ENCODE peak calls at places on chromosomes 12 and 14, in seven cellular contexts. S is endothelial cell of umbilical vein, D is HCT116, H is K562, B is HepG2, Y is GM12878, Z is H1. E is an unnamed sample.

GRCh38 chr14:35420036-35420811 is 15.7 kb upstream of the NFKBIA start:
- DNase-seq in S (no peak), D (no peak), H (no peak), B (no peak), Y (no peak), Z (no peak), E (no peak)

GRCh38 chr12:56162468-56163290 is 4.5 kb downstream of the MYL6 start:
- DNase-seq in S (no peak), D (no peak), H (no peak), B (no peak), Y (no peak), Z (no peak), E (no peak)

GRCh38 chr14:76201162-76201561 is 49.4 kb downstream of the GPATCH2L start:
- DNase-seq in S (no peak), D (no peak), H (no peak), B (no peak), Y (no peak), Z (no peak), E (no peak)

GRCh38 chr12:62785941-62786559 is 148.9 kb downstream of the PPM1H start:
- DNase-seq in S (peak), D (peak), H (no peak), B (no peak), Y (no peak), Z (no peak), E (no peak)

GRCh38 chr12:26696048-26696612 is 136.9 kb downstream of the ITPR2 start:
- DNase-seq in S (no peak), D (no peak), H (no peak), B (no peak), Y (no peak), Z (no peak), E (no peak)

GRCh38 chr12:7108928-7109920 is at the start of gene C1RL:
- DNase-seq in S (peak), D (peak), H (peak), B (peak), Y (no peak), Z (peak), E (no peak)

GRCh38 chr12:34295366-34296142 is 273.3 kb downstream of the ALG10 start:
- DNase-seq in S (no peak), D (no peak), H (no peak), B (no peak), Y (no peak), Z (no peak), E (no peak)

GRCh38 chr14:58747181-58747580 is 109.4 kb downstream of the DACT1 start:
- DNase-seq in S (no peak), D (no peak), H (no peak), B (no peak), Y (no peak), Z (no peak), E (no peak)

GRCh38 chr14:29803045-29803444 is 124.6 kb downstream of the PRKD1 start:
- DNase-seq in S (no peak), D (no peak), H (no peak), B (no peak), Y (no peak), Z (no peak), E (no peak)

GRCh38 chr14:31934767-31935266 is 142.3 kb upstream of the ARHGAP5 start:
- DNase-seq in S (peak), D (peak), H (no peak), B (peak), Y (no peak), Z (no peak), E (no peak)

GRCh38 chr14:77094672-77095284 is 3.3 kb upstream of the CIPC start:
- DNase-seq in S (peak), D (peak), H (peak), B (peak), Y (no peak), Z (peak), E (peak)

GRCh38 chr14:59407246-59407615 is 57.9 kb downstream of the GPR135 start:
- DNase-seq in S (peak), D (no peak), H (no peak), B (peak), Y (no peak), Z (no peak), E (no peak)

GRCh38 chr14:104865631-104866441 is 768 bp downstream of the CEP170B start:
- DNase-seq in S (peak), D (peak), H (peak), B (no peak), Y (no peak), Z (no peak), E (no peak)

DNA sequence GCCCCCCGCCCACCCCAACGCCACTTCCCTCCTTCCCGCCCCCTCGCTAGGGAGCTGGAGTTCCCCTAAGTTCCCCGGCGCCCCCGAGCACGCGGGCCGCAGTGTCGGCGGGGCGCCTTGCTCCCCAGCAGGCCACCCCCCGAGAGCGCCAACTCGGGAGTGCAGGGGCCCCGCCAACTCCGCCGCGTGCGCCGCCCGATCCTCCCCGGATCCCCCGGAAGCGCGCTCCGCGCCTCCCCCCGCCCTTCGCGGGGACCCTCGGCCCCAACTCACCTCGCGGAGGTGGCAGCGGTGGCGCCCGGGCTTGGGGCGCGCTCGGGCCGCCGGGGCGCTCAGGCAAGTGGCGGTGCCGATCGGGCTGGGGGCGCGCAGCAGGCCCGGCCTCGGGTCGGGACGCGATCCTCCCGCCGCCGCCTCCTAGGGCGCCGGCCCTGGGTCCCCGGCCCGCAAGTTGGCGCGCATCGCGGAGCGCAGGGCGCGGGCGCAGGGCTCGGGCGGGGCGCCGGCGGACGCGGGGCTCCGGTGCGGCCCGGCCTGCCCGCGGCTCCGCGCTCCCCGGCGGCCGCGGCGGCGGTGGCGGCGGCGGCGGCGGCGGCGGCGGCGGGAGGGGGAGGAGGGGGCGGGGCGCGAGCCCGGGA is at the start of gene NCOR2:
- DNase-seq in S (no peak), D (no peak), H (peak), B (no peak), Y (no peak), Z (no peak), E (no peak)
- H3K9ac ChIP-seq in S (peak), D (peak), H (peak), B (peak), Y (peak), Z (peak), E (peak)

GRCh38 chr14:37585101-37585479 is 10.0 kb downstream of the FOXA1 start:
- DNase-seq in S (no peak), D (no peak), H (no peak), B (no peak), Y (no peak), Z (no peak), E (no peak)
- TF ChIP-seq EZH2 in S (peak), D (no peak), H (no peak), B (no peak), Y (no peak), Z (peak), E (no peak)

DNA sequence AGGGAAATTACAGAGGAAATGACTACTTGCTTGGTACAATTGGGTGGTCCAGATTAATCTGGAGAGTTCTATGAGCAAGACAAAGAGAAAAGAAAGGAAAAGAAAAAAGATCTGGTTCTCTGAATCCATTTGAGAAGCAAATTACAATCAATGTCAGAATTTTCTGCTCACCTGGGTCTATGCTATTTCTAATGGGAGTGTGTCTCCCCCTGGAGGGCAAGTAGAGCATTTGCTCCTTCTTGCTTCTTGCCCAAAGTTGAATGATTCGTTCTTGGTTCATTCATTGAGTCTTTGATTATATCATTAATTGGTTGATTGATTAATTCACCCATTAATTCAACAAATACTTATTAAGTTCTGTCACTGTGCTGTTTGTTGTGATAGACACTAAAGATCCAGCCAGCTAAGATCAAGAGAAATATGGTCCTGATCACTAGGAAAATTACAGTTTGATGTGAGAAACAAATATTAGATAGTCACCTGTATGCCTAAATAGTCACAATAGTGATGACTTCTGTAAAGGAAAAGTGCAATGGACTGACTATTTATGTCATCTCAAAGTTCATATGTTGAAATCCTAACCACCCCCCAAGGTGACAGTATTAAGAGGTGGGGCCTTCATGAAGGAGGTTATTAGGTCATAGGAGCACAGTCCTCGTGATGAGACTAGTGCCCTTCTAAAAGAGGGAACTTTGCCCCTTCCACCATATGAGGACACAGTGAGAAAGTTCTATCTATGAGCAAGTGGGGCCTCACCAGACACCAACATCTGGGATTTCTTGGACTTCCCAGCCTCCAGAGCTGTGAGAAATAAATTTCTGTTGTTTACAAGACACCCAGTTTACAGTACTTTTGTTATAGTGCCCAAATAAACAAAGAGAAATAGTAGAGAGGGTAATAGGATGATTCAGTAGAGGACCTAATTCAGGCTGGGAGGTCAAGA is 8.0 kb upstream of the ASB8 start:
- DNase-seq in S (peak), D (peak), H (peak), B (peak), Y (peak), Z (no peak), E (no peak)
- TF ChIP-seq POLR2AphosphoS5 in S (no peak), D (no peak), H (no peak), B (no peak), Y (no peak), Z (no peak), E (no peak)

GRCh38 chr12:29781705-29782266 is 2.0 kb downstream of the TMTC1 start:
- DNase-seq in S (no peak), D (no peak), H (no peak), B (no peak), Y (no peak), Z (no peak), E (no peak)
- H3K9ac ChIP-seq in S (no peak), D (no peak), H (no peak), B (no peak), Y (no peak), Z (no peak), E (no peak)